ENCODE peak calls at places on chromosomes 11 and 22, in five cellular contexts. One of them, this sample, is unnamed.
A peak's percentile ranks its signal among the peaks of the same experiment; 100 is the strongest.

GRCh38 chr11:47216141-47216798 is 1.5 kb downstream of the DDB2 start:
- DNase-seq in stimulated activated effector memory CD8-positive, alpha-beta T cell treated with anti-CD3 and anti-CD28 coated beads, Interleukin-12 subunit alpha, Interleukin-12 subunit beta, amount 100 ng/mL, for 72 hours: peak; percentile 36
- DNase-seq in HEK293T: no peak
- DNase-seq in globus pallidus: no peak
- DNase-seq in heart left ventricle: no peak
- DNase-seq in this sample: no peak

GRCh38 chr11:47314992-47315391 is 37.5 kb downstream of the MYBPC3 start:
- DNase-seq in stimulated activated effector memory CD8-positive, alpha-beta T cell treated with anti-CD3 and anti-CD28 coated beads, Interleukin-12 subunit alpha, Interleukin-12 subunit beta, amount 100 ng/mL, for 72 hours: no peak
- DNase-seq in HEK293T: no peak
- DNase-seq in globus pallidus: no peak
- DNase-seq in heart left ventricle: no peak
- DNase-seq in this sample: no peak

GRCh38 chr22:37282385-37282677 is at the start of gene CYTH4:
- DNase-seq in stimulated activated effector memory CD8-positive, alpha-beta T cell treated with anti-CD3 and anti-CD28 coated beads, Interleukin-12 subunit alpha, Interleukin-12 subunit beta, amount 100 ng/mL, for 72 hours: peak; percentile 49
- DNase-seq in HEK293T: no peak
- DNase-seq in globus pallidus: no peak
- DNase-seq in heart left ventricle: peak; percentile 86
- DNase-seq in this sample: no peak

GRCh38 chr11:100434821-100435641 is 252.1 kb upstream of the ARHGAP42 start:
- DNase-seq in stimulated activated effector memory CD8-positive, alpha-beta T cell treated with anti-CD3 and anti-CD28 coated beads, Interleukin-12 subunit alpha, Interleukin-12 subunit beta, amount 100 ng/mL, for 72 hours: no peak
- DNase-seq in HEK293T: no peak
- DNase-seq in globus pallidus: no peak
- DNase-seq in heart left ventricle: peak; percentile 40
- DNase-seq in this sample: no peak

GRCh38 chr11:100445231-100445735 is 241.8 kb upstream of the ARHGAP42 start:
- DNase-seq in stimulated activated effector memory CD8-positive, alpha-beta T cell treated with anti-CD3 and anti-CD28 coated beads, Interleukin-12 subunit alpha, Interleukin-12 subunit beta, amount 100 ng/mL, for 72 hours: no peak
- DNase-seq in HEK293T: no peak
- DNase-seq in globus pallidus: peak; percentile 47
- DNase-seq in heart left ventricle: no peak
- DNase-seq in this sample: no peak

GRCh38 chr11:7524831-7525230 is 11.0 kb downstream of the PPFIBP2 start:
- DNase-seq in stimulated activated effector memory CD8-positive, alpha-beta T cell treated with anti-CD3 and anti-CD28 coated beads, Interleukin-12 subunit alpha, Interleukin-12 subunit beta, amount 100 ng/mL, for 72 hours: no peak
- DNase-seq in HEK293T: no peak
- DNase-seq in globus pallidus: no peak
- DNase-seq in heart left ventricle: no peak
- DNase-seq in this sample: peak; percentile 54

GRCh38 chr11:6619021-6619745 is at the start of gene TPP1:
- DNase-seq in stimulated activated effector memory CD8-positive, alpha-beta T cell treated with anti-CD3 and anti-CD28 coated beads, Interleukin-12 subunit alpha, Interleukin-12 subunit beta, amount 100 ng/mL, for 72 hours: peak; percentile 82
- DNase-seq in HEK293T: peak; percentile 97
- DNase-seq in globus pallidus: peak; percentile 98
- DNase-seq in heart left ventricle: peak; percentile 92
- DNase-seq in this sample: peak; percentile 50

GRCh38 chr22:28345304-28345703 is 334.3 kb downstream of the TTC28 start:
- DNase-seq in stimulated activated effector memory CD8-positive, alpha-beta T cell treated with anti-CD3 and anti-CD28 coated beads, Interleukin-12 subunit alpha, Interleukin-12 subunit beta, amount 100 ng/mL, for 72 hours: no peak
- DNase-seq in HEK293T: no peak
- DNase-seq in globus pallidus: no peak
- DNase-seq in heart left ventricle: no peak
- DNase-seq in this sample: no peak

GRCh38 chr22:45844949-45845613 is 131.9 kb downstream of the WNT7B start:
- DNase-seq in stimulated activated effector memory CD8-positive, alpha-beta T cell treated with anti-CD3 and anti-CD28 coated beads, Interleukin-12 subunit alpha, Interleukin-12 subunit beta, amount 100 ng/mL, for 72 hours: no peak
- DNase-seq in HEK293T: no peak
- DNase-seq in globus pallidus: no peak
- DNase-seq in heart left ventricle: no peak
- DNase-seq in this sample: no peak

GRCh38 chr11:92225563-92226308 is 1.1 kb downstream of the FAT3 start:
- DNase-seq in stimulated activated effector memory CD8-positive, alpha-beta T cell treated with anti-CD3 and anti-CD28 coated beads, Interleukin-12 subunit alpha, Interleukin-12 subunit beta, amount 100 ng/mL, for 72 hours: no peak
- DNase-seq in HEK293T: peak; percentile 25
- DNase-seq in globus pallidus: peak; percentile 31
- DNase-seq in heart left ventricle: no peak
- DNase-seq in this sample: no peak

GRCh38 chr22:19179472-19180048 is 1.0 kb upstream of the SLC25A1 start:
- DNase-seq in stimulated activated effector memory CD8-positive, alpha-beta T cell treated with anti-CD3 and anti-CD28 coated beads, Interleukin-12 subunit alpha, Interleukin-12 subunit beta, amount 100 ng/mL, for 72 hours: no peak
- DNase-seq in HEK293T: peak; percentile 87
- DNase-seq in globus pallidus: peak; percentile 88
- DNase-seq in heart left ventricle: peak; percentile 85
- DNase-seq in this sample: peak; percentile 34

GRCh38 chr11:111635706-111636045 is 33.4 kb downstream of the SIK2 start:
- DNase-seq in stimulated activated effector memory CD8-positive, alpha-beta T cell treated with anti-CD3 and anti-CD28 coated beads, Interleukin-12 subunit alpha, Interleukin-12 subunit beta, amount 100 ng/mL, for 72 hours: no peak
- DNase-seq in HEK293T: no peak
- DNase-seq in globus pallidus: peak; percentile 84
- DNase-seq in heart left ventricle: no peak
- DNase-seq in this sample: no peak

GRCh38 chr22:50697667-50698506 is 25.3 kb downstream of the SHANK3 start:
- DNase-seq in stimulated activated effector memory CD8-positive, alpha-beta T cell treated with anti-CD3 and anti-CD28 coated beads, Interleukin-12 subunit alpha, Interleukin-12 subunit beta, amount 100 ng/mL, for 72 hours: no peak
- DNase-seq in HEK293T: peak; percentile 31
- DNase-seq in globus pallidus: no peak
- DNase-seq in heart left ventricle: peak; percentile 50
- DNase-seq in this sample: no peak

GRCh38 chr11:130023204-130023603 is 20.6 kb upstream of the PRDM10 start:
- DNase-seq in stimulated activated effector memory CD8-positive, alpha-beta T cell treated with anti-CD3 and anti-CD28 coated beads, Interleukin-12 subunit alpha, Interleukin-12 subunit beta, amount 100 ng/mL, for 72 hours: no peak
- DNase-seq in HEK293T: no peak
- DNase-seq in globus pallidus: no peak
- DNase-seq in heart left ventricle: no peak
- DNase-seq in this sample: no peak

GRCh38 chr22:48885271-48885918 is 942.3 kb downstream of the BRD1 start:
- DNase-seq in stimulated activated effector memory CD8-positive, alpha-beta T cell treated with anti-CD3 and anti-CD28 coated beads, Interleukin-12 subunit alpha, Interleukin-12 subunit beta, amount 100 ng/mL, for 72 hours: no peak
- DNase-seq in HEK293T: no peak
- DNase-seq in globus pallidus: no peak
- DNase-seq in heart left ventricle: no peak
- DNase-seq in this sample: no peak

GRCh38 chr11:12556788-12557384 is 117.3 kb upstream of the TEAD1 start:
- DNase-seq in stimulated activated effector memory CD8-positive, alpha-beta T cell treated with anti-CD3 and anti-CD28 coated beads, Interleukin-12 subunit alpha, Interleukin-12 subunit beta, amount 100 ng/mL, for 72 hours: no peak
- DNase-seq in HEK293T: no peak
- DNase-seq in globus pallidus: peak; percentile 4
- DNase-seq in heart left ventricle: peak; percentile 73
- DNase-seq in this sample: no peak

GRCh38 chr11:61472868-61473267 is 35.7 kb upstream of the LRRC10B start:
- DNase-seq in stimulated activated effector memory CD8-positive, alpha-beta T cell treated with anti-CD3 and anti-CD28 coated beads, Interleukin-12 subunit alpha, Interleukin-12 subunit beta, amount 100 ng/mL, for 72 hours: no peak
- DNase-seq in HEK293T: no peak
- DNase-seq in globus pallidus: peak; percentile 41
- DNase-seq in heart left ventricle: no peak
- DNase-seq in this sample: no peak

GRCh38 chr11:95652002-95652472 is 137.5 kb downstream of the FAM76B start:
- DNase-seq in stimulated activated effector memory CD8-positive, alpha-beta T cell treated with anti-CD3 and anti-CD28 coated beads, Interleukin-12 subunit alpha, Interleukin-12 subunit beta, amount 100 ng/mL, for 72 hours: no peak
- DNase-seq in HEK293T: no peak
- DNase-seq in globus pallidus: no peak
- DNase-seq in heart left ventricle: no peak
- DNase-seq in this sample: no peak

GRCh38 chr22:23530106-23530505 is 50.0 kb downstream of the IGLL1 start:
- DNase-seq in stimulated activated effector memory CD8-positive, alpha-beta T cell treated with anti-CD3 and anti-CD28 coated beads, Interleukin-12 subunit alpha, Interleukin-12 subunit beta, amount 100 ng/mL, for 72 hours: no peak
- DNase-seq in HEK293T: no peak
- DNase-seq in globus pallidus: no peak
- DNase-seq in heart left ventricle: peak; percentile 26
- DNase-seq in this sample: no peak

GRCh38 chr11:130249371-130249770 is 65.3 kb downstream of the ZBTB44 start:
- DNase-seq in stimulated activated effector memory CD8-positive, alpha-beta T cell treated with anti-CD3 and anti-CD28 coated beads, Interleukin-12 subunit alpha, Interleukin-12 subunit beta, amount 100 ng/mL, for 72 hours: no peak
- DNase-seq in HEK293T: no peak
- DNase-seq in globus pallidus: no peak
- DNase-seq in heart left ventricle: no peak
- DNase-seq in this sample: no peak

GRCh38 chr11:93577291-93577690 is 34.1 kb upstream of the SMCO4 start:
- DNase-seq in stimulated activated effector memory CD8-positive, alpha-beta T cell treated with anti-CD3 and anti-CD28 coated beads, Interleukin-12 subunit alpha, Interleukin-12 subunit beta, amount 100 ng/mL, for 72 hours: no peak
- DNase-seq in HEK293T: no peak
- DNase-seq in globus pallidus: no peak
- DNase-seq in heart left ventricle: no peak
- DNase-seq in this sample: no peak

GRCh38 chr11:57476223-57476882 is 16.0 kb downstream of the RTN4RL2 start:
- DNase-seq in stimulated activated effector memory CD8-positive, alpha-beta T cell treated with anti-CD3 and anti-CD28 coated beads, Interleukin-12 subunit alpha, Interleukin-12 subunit beta, amount 100 ng/mL, for 72 hours: no peak
- DNase-seq in HEK293T: no peak
- DNase-seq in globus pallidus: no peak
- DNase-seq in heart left ventricle: peak; percentile 78
- DNase-seq in this sample: no peak

GRCh38 chr22:42608481-42609361 is 6.0 kb downstream of the POLDIP3 start:
- DNase-seq in stimulated activated effector memory CD8-positive, alpha-beta T cell treated with anti-CD3 and anti-CD28 coated beads, Interleukin-12 subunit alpha, Interleukin-12 subunit beta, amount 100 ng/mL, for 72 hours: no peak
- DNase-seq in HEK293T: no peak
- DNase-seq in globus pallidus: peak; percentile 78
- DNase-seq in heart left ventricle: no peak
- DNase-seq in this sample: no peak

GRCh38 chr11:11409916-11410315 is 56.9 kb upstream of the CSNK2A3 start:
- DNase-seq in stimulated activated effector memory CD8-positive, alpha-beta T cell treated with anti-CD3 and anti-CD28 coated beads, Interleukin-12 subunit alpha, Interleukin-12 subunit beta, amount 100 ng/mL, for 72 hours: no peak
- DNase-seq in HEK293T: no peak
- DNase-seq in globus pallidus: no peak
- DNase-seq in heart left ventricle: no peak
- DNase-seq in this sample: no peak

GRCh38 chr11:111788051-111788450 is 21.9 kb upstream of the PPP2R1B start:
- DNase-seq in stimulated activated effector memory CD8-positive, alpha-beta T cell treated with anti-CD3 and anti-CD28 coated beads, Interleukin-12 subunit alpha, Interleukin-12 subunit beta, amount 100 ng/mL, for 72 hours: no peak
- DNase-seq in HEK293T: no peak
- DNase-seq in globus pallidus: no peak
- DNase-seq in heart left ventricle: peak; percentile 44
- DNase-seq in this sample: no peak

GRCh38 chr11:73555615-73556014 is 42.3 kb downstream of the FAM168A start:
- DNase-seq in stimulated activated effector memory CD8-positive, alpha-beta T cell treated with anti-CD3 and anti-CD28 coated beads, Interleukin-12 subunit alpha, Interleukin-12 subunit beta, amount 100 ng/mL, for 72 hours: no peak
- DNase-seq in HEK293T: no peak
- DNase-seq in globus pallidus: no peak
- DNase-seq in heart left ventricle: no peak
- DNase-seq in this sample: no peak

GRCh38 chr11:17541330-17541885 is 2.8 kb downstream of the USH1C start:
- DNase-seq in stimulated activated effector memory CD8-positive, alpha-beta T cell treated with anti-CD3 and anti-CD28 coated beads, Interleukin-12 subunit alpha, Interleukin-12 subunit beta, amount 100 ng/mL, for 72 hours: no peak
- DNase-seq in HEK293T: no peak
- DNase-seq in globus pallidus: no peak
- DNase-seq in heart left ventricle: no peak
- DNase-seq in this sample: peak; percentile 10

GRCh38 chr22:49016909-49017768 is 810.5 kb downstream of the BRD1 start:
- DNase-seq in stimulated activated effector memory CD8-positive, alpha-beta T cell treated with anti-CD3 and anti-CD28 coated beads, Interleukin-12 subunit alpha, Interleukin-12 subunit beta, amount 100 ng/mL, for 72 hours: no peak
- DNase-seq in HEK293T: no peak
- DNase-seq in globus pallidus: no peak
- DNase-seq in heart left ventricle: peak; percentile 57
- DNase-seq in this sample: no peak

GRCh38 chr11:48087974-48088681 is 107.8 kb downstream of the PTPRJ start:
- DNase-seq in stimulated activated effector memory CD8-positive, alpha-beta T cell treated with anti-CD3 and anti-CD28 coated beads, Interleukin-12 subunit alpha, Interleukin-12 subunit beta, amount 100 ng/mL, for 72 hours: no peak
- DNase-seq in HEK293T: no peak
- DNase-seq in globus pallidus: no peak
- DNase-seq in heart left ventricle: no peak
- DNase-seq in this sample: no peak

GRCh38 chr11:63710476-63711217 is 29.3 kb downstream of the RTN3 start:
- DNase-seq in stimulated activated effector memory CD8-positive, alpha-beta T cell treated with anti-CD3 and anti-CD28 coated beads, Interleukin-12 subunit alpha, Interleukin-12 subunit beta, amount 100 ng/mL, for 72 hours: no peak
- DNase-seq in HEK293T: peak; percentile 29
- DNase-seq in globus pallidus: no peak
- DNase-seq in heart left ventricle: no peak
- DNase-seq in this sample: no peak

GRCh38 chr11:12285106-12285505 is 92.3 kb upstream of the PARVA start:
- DNase-seq in stimulated activated effector memory CD8-positive, alpha-beta T cell treated with anti-CD3 and anti-CD28 coated beads, Interleukin-12 subunit alpha, Interleukin-12 subunit beta, amount 100 ng/mL, for 72 hours: no peak
- DNase-seq in HEK293T: no peak
- DNase-seq in globus pallidus: no peak
- DNase-seq in heart left ventricle: no peak
- DNase-seq in this sample: no peak

GRCh38 chr11:3836903-3837302 is 3.9 kb downstream of the RHOG start:
- DNase-seq in stimulated activated effector memory CD8-positive, alpha-beta T cell treated with anti-CD3 and anti-CD28 coated beads, Interleukin-12 subunit alpha, Interleukin-12 subunit beta, amount 100 ng/mL, for 72 hours: no peak
- DNase-seq in HEK293T: no peak
- DNase-seq in globus pallidus: no peak
- DNase-seq in heart left ventricle: peak; percentile 84
- DNase-seq in this sample: no peak

GRCh38 chr11:126357969-126358762 is 2.7 kb downstream of the ST3GAL4 start:
- DNase-seq in stimulated activated effector memory CD8-positive, alpha-beta T cell treated with anti-CD3 and anti-CD28 coated beads, Interleukin-12 subunit alpha, Interleukin-12 subunit beta, amount 100 ng/mL, for 72 hours: no peak
- DNase-seq in HEK293T: no peak
- DNase-seq in globus pallidus: no peak
- DNase-seq in heart left ventricle: peak; percentile 63
- DNase-seq in this sample: no peak

GRCh38 chr11:66919938-66920337 is 38.2 kb downstream of the PC start:
- DNase-seq in stimulated activated effector memory CD8-positive, alpha-beta T cell treated with anti-CD3 and anti-CD28 coated beads, Interleukin-12 subunit alpha, Interleukin-12 subunit beta, amount 100 ng/mL, for 72 hours: no peak
- DNase-seq in HEK293T: no peak
- DNase-seq in globus pallidus: peak; percentile 77
- DNase-seq in heart left ventricle: no peak
- DNase-seq in this sample: no peak

GRCh38 chr11:64216879-64217278 is 9.1 kb downstream of the TRPT1 start:
- DNase-seq in stimulated activated effector memory CD8-positive, alpha-beta T cell treated with anti-CD3 and anti-CD28 coated beads, Interleukin-12 subunit alpha, Interleukin-12 subunit beta, amount 100 ng/mL, for 72 hours: no peak
- DNase-seq in HEK293T: no peak
- DNase-seq in globus pallidus: no peak
- DNase-seq in heart left ventricle: peak; percentile 9
- DNase-seq in this sample: no peak

GRCh38 chr11:86209806-86210657 is 34.5 kb upstream of the EED start:
- DNase-seq in stimulated activated effector memory CD8-positive, alpha-beta T cell treated with anti-CD3 and anti-CD28 coated beads, Interleukin-12 subunit alpha, Interleukin-12 subunit beta, amount 100 ng/mL, for 72 hours: no peak
- DNase-seq in HEK293T: no peak
- DNase-seq in globus pallidus: no peak
- DNase-seq in heart left ventricle: no peak
- DNase-seq in this sample: no peak

GRCh38 chr11:120130176-120130980 is 7.5 kb downstream of the TRIM29 start:
- DNase-seq in stimulated activated effector memory CD8-positive, alpha-beta T cell treated with anti-CD3 and anti-CD28 coated beads, Interleukin-12 subunit alpha, Interleukin-12 subunit beta, amount 100 ng/mL, for 72 hours: no peak
- DNase-seq in HEK293T: no peak
- DNase-seq in globus pallidus: no peak
- DNase-seq in heart left ventricle: peak; percentile 36
- DNase-seq in this sample: no peak

GRCh38 chr22:33906475-33906874 is 13.8 kb downstream of the LARGE1 start:
- DNase-seq in stimulated activated effector memory CD8-positive, alpha-beta T cell treated with anti-CD3 and anti-CD28 coated beads, Interleukin-12 subunit alpha, Interleukin-12 subunit beta, amount 100 ng/mL, for 72 hours: no peak
- DNase-seq in HEK293T: no peak
- DNase-seq in globus pallidus: no peak
- DNase-seq in heart left ventricle: no peak
- DNase-seq in this sample: no peak

GRCh38 chr11:111000400-111001090 is 245.0 kb upstream of the POU2AF2 start:
- DNase-seq in stimulated activated effector memory CD8-positive, alpha-beta T cell treated with anti-CD3 and anti-CD28 coated beads, Interleukin-12 subunit alpha, Interleukin-12 subunit beta, amount 100 ng/mL, for 72 hours: no peak
- DNase-seq in HEK293T: no peak
- DNase-seq in globus pallidus: no peak
- DNase-seq in heart left ventricle: no peak
- DNase-seq in this sample: no peak

This sample was measured in epithelial cell of prostate.